ENCODE peak calls at places on chromosome 16, in four cellular contexts. W is H1, T is body of pancreas, S is lower lobe of right lung. K is an unnamed sample. For H3K9me3, the result is how much of the 10 kb centered on the place peaks cover.

GRCh38 chr16:87765473-87765775 is 362 bp downstream of the KLHDC4 start:
- DNase-seq in W (no peak), T (no peak), S (no peak), K (peak)

GRCh38 chr16:54193656-54194007 is 93.0 kb downstream of the IRX3 start:
- DNase-seq in W (peak), T (peak), S (peak), K (peak)

GRCh38 chr16:84947022-84947421 is 64.3 kb downstream of the ZDHHC7 start:
- DNase-seq in W (no peak), T (no peak), S (no peak), K (no peak)

GRCh38 chr16:10228779-10229178 is 46.6 kb upstream of the GRIN2A start:
- DNase-seq in W (no peak), T (no peak), S (no peak), K (no peak)

GRCh38 chr16:24075929-24076716 is 180.0 kb upstream of the CACNG3 start:
- DNase-seq in W (no peak), T (no peak), S (no peak), K (no peak)

GRCh38 chr16:2206780-2207433 is 1.7 kb downstream of the MLST8 start:
- DNase-seq in W (no peak), T (no peak), S (peak), K (no peak)

GRCh38 chr16:85459529-85460251 is 153.4 kb upstream of the GSE1 start:
- DNase-seq in W (no peak), T (peak), S (no peak), K (no peak)

GRCh38 chr16:84959045-84959576 is 52.2 kb downstream of the ZDHHC7 start:
- DNase-seq in W (no peak), T (no peak), S (no peak), K (no peak)

GRCh38 chr16:29710227-29711219 is 31.5 kb downstream of the QPRT start:
- DNase-seq in W (no peak), T (peak), S (peak), K (no peak)

GRCh38 chr16:28012031-28012445 is 51.5 kb downstream of the GSG1L start:
- DNase-seq in W (no peak), T (no peak), S (no peak), K (peak)

GRCh38 chr16:11252482-11252931 is 3.5 kb downstream of the SOCS1 start:
- DNase-seq in W (no peak), T (no peak), S (no peak), K (no peak)

GRCh38 chr16:30894540-30895368 is 877 bp upstream of the BCL7C start:
- DNase-seq in W (no peak), T (no peak), S (no peak), K (no peak)

GRCh38 chr16:3578610-3579551 is 1.7 kb upstream of the NLRC3 start:
- DNase-seq in W (no peak), T (no peak), S (no peak), K (no peak)

GRCh38 chr16:2196162-2196980 is at the start of gene CASKIN1:
- DNase-seq in W (no peak), T (no peak), S (no peak), K (no peak)

DNA sequence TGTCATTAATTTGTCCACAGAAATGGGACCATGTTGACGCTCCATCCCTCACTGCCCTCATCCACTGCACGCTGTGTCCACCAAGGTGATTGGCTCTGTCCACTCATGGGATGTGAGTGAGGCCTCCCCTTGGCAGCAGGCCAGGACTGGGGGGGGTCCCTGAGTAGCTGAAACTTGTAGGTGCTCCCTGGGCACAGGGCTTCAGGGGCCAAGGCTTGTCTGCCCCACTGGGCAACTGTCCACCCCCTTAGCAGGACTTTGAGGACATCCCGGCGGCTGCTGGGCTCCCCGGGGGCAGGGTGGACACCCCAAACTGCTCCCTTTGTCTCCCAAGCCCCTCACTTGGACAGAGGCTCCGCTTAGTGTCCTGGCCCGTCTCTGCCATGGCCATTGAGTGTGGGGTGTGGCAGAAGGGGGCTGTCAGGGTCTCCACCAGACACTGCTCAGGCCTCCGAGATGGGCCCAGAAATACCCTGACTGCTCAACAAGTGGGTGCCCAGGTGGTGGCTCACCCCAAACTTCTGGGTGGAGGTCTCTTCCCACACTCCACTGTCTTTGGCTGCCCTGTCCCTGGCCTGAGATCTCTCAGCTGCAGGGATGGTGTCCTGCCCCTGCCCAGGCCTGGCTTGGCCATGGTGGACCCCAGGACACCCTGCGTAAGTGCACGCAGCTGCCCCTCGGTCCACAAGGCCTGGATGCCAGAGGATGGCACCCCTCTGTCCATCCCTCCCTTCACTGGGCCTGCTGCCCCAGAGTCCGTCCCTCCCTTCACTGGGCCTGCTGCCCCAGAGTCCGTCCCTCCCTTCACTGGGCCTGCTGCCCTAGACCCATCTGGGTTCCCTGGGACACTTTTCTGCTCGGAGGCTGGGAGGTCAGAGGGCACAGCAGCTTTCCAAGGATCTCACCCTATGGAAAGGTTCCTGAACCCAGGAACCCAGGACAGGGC is 2.9 kb upstream of the RAB40C start:
- DNase-seq in W (no peak), T (peak), S (peak), K (peak)
- H3K9me3 ChIP-seq in W (under half), T (under half), S (under half), K (under half)

GRCh38 chr16:35574454-35575431 is 2115.3 kb downstream of the TP53TG3F start:
- DNase-seq in W (no peak), T (no peak), S (no peak), K (no peak)
- H3K9me3 ChIP-seq in W (half or more), T (under half), S (under half), K (under half)

DNA sequence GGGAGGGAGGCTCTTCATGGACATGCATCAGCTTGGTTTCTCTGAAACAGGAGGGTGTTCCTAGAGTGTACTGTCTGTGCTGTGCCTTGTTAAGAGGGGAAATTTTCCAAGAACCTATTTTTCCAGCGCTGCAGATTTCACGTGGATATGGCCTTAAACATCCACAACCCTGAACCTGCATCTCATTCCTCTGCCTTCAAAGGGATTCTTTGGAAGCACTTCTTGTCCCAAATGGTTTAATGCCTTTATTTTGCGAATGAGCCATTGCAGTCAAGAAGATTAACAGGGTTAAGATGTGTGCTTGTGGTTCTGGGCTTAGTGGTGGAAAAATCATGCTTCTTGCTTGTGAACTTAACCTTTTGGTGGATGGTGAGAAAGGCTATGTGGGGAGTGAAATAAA is 161.2 kb downstream of the XYLT1 start:
- DNase-seq in W (no peak), T (no peak), S (no peak), K (no peak)
- H3K9me3 ChIP-seq in W (under half), T (under half), S (under half), K (under half)

GRCh38 chr16:60681014-60681413 is 1355.2 kb downstream of the CDH8 start:
- DNase-seq in W (no peak), T (no peak), S (no peak), K (no peak)
- H3K9me3 ChIP-seq in W (under half), T (under half), S (under half), K (under half)

DNA sequence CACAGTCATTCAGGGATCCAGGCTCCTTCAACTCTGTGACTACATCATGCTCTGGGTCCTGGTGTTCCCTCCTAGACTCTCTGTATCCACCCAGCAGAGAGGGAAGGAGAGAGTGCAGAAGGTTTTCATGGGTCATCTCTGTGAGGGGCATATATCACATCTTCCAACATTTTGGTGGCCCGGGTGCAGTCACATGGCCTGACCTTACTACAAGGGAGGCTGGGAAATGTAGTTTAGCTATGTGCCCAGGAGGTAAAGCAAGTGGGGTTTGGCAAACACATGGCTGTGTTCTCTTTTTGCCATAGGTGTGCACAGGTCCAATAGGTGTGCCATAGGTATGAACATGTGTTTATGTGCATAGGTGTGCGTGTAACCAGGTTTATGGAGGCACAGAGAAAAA is 222.2 kb upstream of the EEF2KMT start:
- DNase-seq in W (no peak), T (no peak), S (no peak), K (no peak)
- H3K9me3 ChIP-seq in W (under half), T (under half), S (under half), K (under half)

GRCh38 chr16:35144212-35144932 is 1685.0 kb downstream of the TP53TG3F start:
- DNase-seq in W (no peak), T (no peak), S (peak), K (no peak)

GRCh38 chr16:35141303-35141702 is 1681.9 kb downstream of the TP53TG3F start:
- DNase-seq in W (no peak), T (no peak), S (no peak), K (no peak)

GRCh38 chr16:35140293-35140986 is 1681.0 kb downstream of the TP53TG3F start:
- DNase-seq in W (no peak), T (no peak), S (no peak), K (no peak)

GRCh38 chr16:35142147-35142808 is 1682.9 kb downstream of the TP53TG3F start:
- DNase-seq in W (no peak), T (no peak), S (no peak), K (no peak)

DNA sequence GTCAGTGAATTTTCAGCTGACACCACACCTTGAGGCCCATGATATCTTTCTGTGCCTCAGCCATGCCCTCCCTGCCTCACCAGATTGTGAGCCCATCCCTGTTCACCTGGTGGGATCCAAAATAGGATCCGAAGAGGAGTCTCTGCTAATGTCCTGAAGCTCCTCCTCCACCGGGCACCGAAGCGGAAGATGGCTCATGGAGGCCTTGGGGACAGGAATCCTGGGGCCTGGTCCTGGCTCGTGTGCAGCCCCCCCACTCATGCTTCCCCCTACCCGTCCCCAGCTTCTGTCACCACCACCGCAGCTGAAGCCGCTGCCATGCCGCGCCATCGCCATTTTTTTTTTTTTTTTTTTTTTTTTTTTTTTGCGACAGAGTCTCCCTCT is 1683.4 kb downstream of the TP53TG3F start:
- DNase-seq in W (no peak), T (no peak), S (no peak), K (no peak)
- H3K9me3 ChIP-seq in W (half or more), T (under half), S (under half), K (under half)

GRCh38 chr16:50560903-50561863 is 13.0 kb downstream of the NKD1 start:
- DNase-seq in W (no peak), T (no peak), S (no peak), K (no peak)
- H3K9me3 ChIP-seq in W (under half), T (under half), S (under half), K (under half)